ENCODE peak calls at places on chromosomes 1 and 21, in six cellular contexts. One of them, this sample, is unnamed.

GRCh38 chr1:90717665-90718410 is 736 bp upstream of the BARHL2 start:
- DNase-seq in Peyer's patch: no peak
- DNase-seq in mucosa of descending colon: peak; percentile 74
- DNase-seq in HCT116: no peak
- DNase-seq in Karpas-422: no peak
- DNase-seq in mesenchymal stem cell: peak; percentile 24
- DNase-seq in this sample: no peak

GRCh38 chr1:14597343-14598006 is 1.0 kb upstream of the KAZN start:
- DNase-seq in Peyer's patch: no peak
- DNase-seq in mucosa of descending colon: no peak
- DNase-seq in HCT116: no peak
- DNase-seq in Karpas-422: no peak
- DNase-seq in mesenchymal stem cell: no peak
- DNase-seq in this sample: no peak

GRCh38 chr21:31132574-31133242 is 94.4 kb upstream of the KRTAP19-8 start:
- DNase-seq in Peyer's patch: peak; percentile 35
- DNase-seq in mucosa of descending colon: no peak
- DNase-seq in HCT116: no peak
- DNase-seq in Karpas-422: no peak
- DNase-seq in mesenchymal stem cell: peak; percentile 29
- DNase-seq in this sample: no peak

GRCh38 chr1:209635850-209636249 is 16.4 kb downstream of the LAMB3 start:
- DNase-seq in Peyer's patch: no peak
- DNase-seq in mucosa of descending colon: no peak
- DNase-seq in HCT116: no peak
- DNase-seq in Karpas-422: no peak
- DNase-seq in mesenchymal stem cell: no peak
- DNase-seq in this sample: no peak

GRCh38 chr1:19872190-19872589 is 10.0 kb upstream of the OTUD3 start:
- DNase-seq in Peyer's patch: no peak
- DNase-seq in mucosa of descending colon: peak; percentile 86
- DNase-seq in HCT116: no peak
- DNase-seq in Karpas-422: no peak
- DNase-seq in mesenchymal stem cell: no peak
- DNase-seq in this sample: no peak

GRCh38 chr1:106292130-106292529 is 764.3 kb upstream of the PRMT6 start:
- DNase-seq in Peyer's patch: no peak
- DNase-seq in mucosa of descending colon: no peak
- DNase-seq in HCT116: no peak
- DNase-seq in Karpas-422: no peak
- DNase-seq in mesenchymal stem cell: no peak
- DNase-seq in this sample: no peak

GRCh38 chr1:165853528-165854075 is 26.2 kb downstream of the UCK2 start:
- DNase-seq in Peyer's patch: no peak
- DNase-seq in mucosa of descending colon: no peak
- DNase-seq in HCT116: no peak
- DNase-seq in Karpas-422: no peak
- DNase-seq in mesenchymal stem cell: no peak
- DNase-seq in this sample: no peak

GRCh38 chr1:208149213-208149612 is 95.0 kb downstream of the PLXNA2 start:
- DNase-seq in Peyer's patch: no peak
- DNase-seq in mucosa of descending colon: no peak
- DNase-seq in HCT116: no peak
- DNase-seq in Karpas-422: no peak
- DNase-seq in mesenchymal stem cell: no peak
- DNase-seq in this sample: no peak

GRCh38 chr21:38241029-38241740 is 15.6 kb upstream of the KCNJ15 start:
- DNase-seq in Peyer's patch: no peak
- DNase-seq in mucosa of descending colon: no peak
- DNase-seq in HCT116: no peak
- DNase-seq in Karpas-422: no peak
- DNase-seq in mesenchymal stem cell: no peak
- DNase-seq in this sample: no peak

GRCh38 chr1:32774950-32775634 is 42.1 kb downstream of the YARS1 start:
- DNase-seq in Peyer's patch: no peak
- DNase-seq in mucosa of descending colon: no peak
- DNase-seq in HCT116: no peak
- DNase-seq in Karpas-422: no peak
- DNase-seq in mesenchymal stem cell: peak; percentile 62
- DNase-seq in this sample: no peak

GRCh38 chr1:100506221-100506620 is 31.7 kb upstream of the GPR88 start:
- DNase-seq in Peyer's patch: no peak
- DNase-seq in mucosa of descending colon: no peak
- DNase-seq in HCT116: no peak
- DNase-seq in Karpas-422: no peak
- DNase-seq in mesenchymal stem cell: no peak
- DNase-seq in this sample: no peak

GRCh38 chr1:196877964-196878363 is 9.9 kb upstream of the CFHR4 start:
- DNase-seq in Peyer's patch: no peak
- DNase-seq in mucosa of descending colon: no peak
- DNase-seq in HCT116: no peak
- DNase-seq in Karpas-422: no peak
- DNase-seq in mesenchymal stem cell: peak; percentile 1
- DNase-seq in this sample: peak; percentile 43

GRCh38 chr21:45266518-45267389 is 20.9 kb downstream of the POFUT2 start:
- DNase-seq in Peyer's patch: peak; percentile 16
- DNase-seq in mucosa of descending colon: no peak
- DNase-seq in HCT116: no peak
- DNase-seq in Karpas-422: no peak
- DNase-seq in mesenchymal stem cell: peak; percentile 26
- DNase-seq in this sample: no peak

GRCh38 chr1:180837025-180837424 is 75.7 kb upstream of the KIAA1614 start:
- DNase-seq in Peyer's patch: no peak
- DNase-seq in mucosa of descending colon: no peak
- DNase-seq in HCT116: no peak
- DNase-seq in Karpas-422: no peak
- DNase-seq in mesenchymal stem cell: no peak
- DNase-seq in this sample: peak; percentile 32

GRCh38 chr1:167409183-167409582 is 109.1 kb downstream of the CD247 start:
- DNase-seq in Peyer's patch: no peak
- DNase-seq in mucosa of descending colon: no peak
- DNase-seq in HCT116: peak; percentile 8
- DNase-seq in Karpas-422: peak; percentile 81
- DNase-seq in mesenchymal stem cell: no peak
- DNase-seq in this sample: no peak

GRCh38 chr21:42061866-42062542 is 9.1 kb upstream of the UMODL1 start:
- DNase-seq in Peyer's patch: no peak
- DNase-seq in mucosa of descending colon: peak; percentile 28
- DNase-seq in HCT116: no peak
- DNase-seq in Karpas-422: peak; percentile 75
- DNase-seq in mesenchymal stem cell: no peak
- DNase-seq in this sample: no peak

GRCh38 chr1:24384251-24385090 is 29.1 kb downstream of the STPG1 start:
- DNase-seq in Peyer's patch: no peak
- DNase-seq in mucosa of descending colon: no peak
- DNase-seq in HCT116: no peak
- DNase-seq in Karpas-422: no peak
- DNase-seq in mesenchymal stem cell: peak; percentile 96
- DNase-seq in this sample: no peak

GRCh38 chr1:59705849-59706599 is 108.7 kb upstream of the HOOK1 start:
- DNase-seq in Peyer's patch: no peak
- DNase-seq in mucosa of descending colon: no peak
- DNase-seq in HCT116: no peak
- DNase-seq in Karpas-422: no peak
- DNase-seq in mesenchymal stem cell: peak; percentile 85
- DNase-seq in this sample: no peak

GRCh38 chr1:240414237-240414636 is 197.7 kb downstream of the GREM2 start:
- DNase-seq in Peyer's patch: no peak
- DNase-seq in mucosa of descending colon: no peak
- DNase-seq in HCT116: no peak
- DNase-seq in Karpas-422: no peak
- DNase-seq in mesenchymal stem cell: peak; percentile 30
- DNase-seq in this sample: no peak

GRCh38 chr21:42314616-42315295 is 453 bp downstream of the TFF3 start:
- DNase-seq in Peyer's patch: no peak
- DNase-seq in mucosa of descending colon: no peak
- DNase-seq in HCT116: no peak
- DNase-seq in Karpas-422: no peak
- DNase-seq in mesenchymal stem cell: no peak
- DNase-seq in this sample: no peak

GRCh38 chr1:17119744-17120482 is 662 bp upstream of the PADI2 start:
- DNase-seq in Peyer's patch: peak; percentile 27
- DNase-seq in mucosa of descending colon: peak; percentile 57
- DNase-seq in HCT116: no peak
- DNase-seq in Karpas-422: peak; percentile 73
- DNase-seq in mesenchymal stem cell: no peak
- DNase-seq in this sample: no peak

GRCh38 chr1:182149411-182149965 is 88.0 kb upstream of the ZNF648 start:
- DNase-seq in Peyer's patch: no peak
- DNase-seq in mucosa of descending colon: no peak
- DNase-seq in HCT116: no peak
- DNase-seq in Karpas-422: no peak
- DNase-seq in mesenchymal stem cell: peak; percentile 59
- DNase-seq in this sample: peak; percentile 46

GRCh38 chr1:247551716-247552115 is 2.8 kb downstream of the GCSAML start:
- DNase-seq in Peyer's patch: no peak
- DNase-seq in mucosa of descending colon: no peak
- DNase-seq in HCT116: no peak
- DNase-seq in Karpas-422: no peak
- DNase-seq in mesenchymal stem cell: peak; percentile 76
- DNase-seq in this sample: no peak

GRCh38 chr1:21289700-21290545 is at the start of gene ECE1:
- DNase-seq in Peyer's patch: peak; percentile 70
- DNase-seq in mucosa of descending colon: peak; percentile 76
- DNase-seq in HCT116: no peak
- DNase-seq in Karpas-422: peak; percentile 77
- DNase-seq in mesenchymal stem cell: peak; percentile 41
- DNase-seq in this sample: peak; percentile 22

GRCh38 chr1:15680131-15680530 is 4.0 kb upstream of the PLEKHM2 start:
- DNase-seq in Peyer's patch: no peak
- DNase-seq in mucosa of descending colon: no peak
- DNase-seq in HCT116: no peak
- DNase-seq in Karpas-422: no peak
- DNase-seq in mesenchymal stem cell: peak; percentile 65
- DNase-seq in this sample: no peak

GRCh38 chr1:1916882-1917281 is 1.8 kb downstream of the CALML6 start:
- DNase-seq in Peyer's patch: no peak
- DNase-seq in mucosa of descending colon: no peak
- DNase-seq in HCT116: no peak
- DNase-seq in Karpas-422: no peak
- DNase-seq in mesenchymal stem cell: no peak
- DNase-seq in this sample: no peak

GRCh38 chr1:1917304-1917976 is 1.6 kb downstream of the TMEM52 start:
- DNase-seq in Peyer's patch: no peak
- DNase-seq in mucosa of descending colon: no peak
- DNase-seq in HCT116: no peak
- DNase-seq in Karpas-422: no peak
- DNase-seq in mesenchymal stem cell: no peak
- DNase-seq in this sample: no peak

GRCh38 chr1:1918901-1919303 is at the start of gene TMEM52:
- DNase-seq in Peyer's patch: no peak
- DNase-seq in mucosa of descending colon: no peak
- DNase-seq in HCT116: no peak
- DNase-seq in Karpas-422: no peak
- DNase-seq in mesenchymal stem cell: no peak
- DNase-seq in this sample: no peak

GRCh38 chr1:1919304-1920056 is 401 bp upstream of the TMEM52 start:
- DNase-seq in Peyer's patch: peak; percentile 100
- DNase-seq in mucosa of descending colon: peak; percentile 100
- DNase-seq in HCT116: peak; percentile 97
- DNase-seq in Karpas-422: peak; percentile 100
- DNase-seq in mesenchymal stem cell: peak; percentile 95
- DNase-seq in this sample: peak; percentile 96

GRCh38 chr1:1917995-1918900 is 831 bp downstream of the TMEM52 start:
- DNase-seq in Peyer's patch: no peak
- DNase-seq in mucosa of descending colon: no peak
- DNase-seq in HCT116: no peak
- DNase-seq in Karpas-422: no peak
- DNase-seq in mesenchymal stem cell: no peak
- DNase-seq in this sample: no peak
- H3K4me1 ChIP-seq in Peyer's patch: peaks cover 8% of the 10 kb centered on the region
- H3K4me1 ChIP-seq in mucosa of descending colon: peaks cover 28% of the 10 kb centered on the region
- H3K4me1 ChIP-seq in HCT116: peaks cover 29% of the 10 kb centered on the region
- H3K4me1 ChIP-seq in Karpas-422: peaks cover 9% of the 10 kb centered on the region
- H3K4me1 ChIP-seq in mesenchymal stem cell: peaks cover 18% of the 10 kb centered on the region
- H3K4me1 ChIP-seq in this sample: peaks cover 30% of the 10 kb centered on the region

GRCh38 chr1:234529661-234530237 is 50.8 kb upstream of the TARBP1 start:
- DNase-seq in Peyer's patch: no peak
- DNase-seq in mucosa of descending colon: no peak
- DNase-seq in HCT116: no peak
- DNase-seq in Karpas-422: no peak
- DNase-seq in mesenchymal stem cell: no peak
- DNase-seq in this sample: no peak

GRCh38 chr1:234529095-234529494 is 50.1 kb upstream of the TARBP1 start:
- DNase-seq in Peyer's patch: no peak
- DNase-seq in mucosa of descending colon: no peak
- DNase-seq in HCT116: no peak
- DNase-seq in Karpas-422: no peak
- DNase-seq in mesenchymal stem cell: no peak
- DNase-seq in this sample: no peak

GRCh38 chr1:234532511-234532922 is 53.5 kb upstream of the TARBP1 start:
- DNase-seq in Peyer's patch: no peak
- DNase-seq in mucosa of descending colon: no peak
- DNase-seq in HCT116: no peak
- DNase-seq in Karpas-422: no peak
- DNase-seq in mesenchymal stem cell: no peak
- DNase-seq in this sample: no peak

GRCh38 chr1:234531181-234532132 is 52.5 kb upstream of the TARBP1 start:
- DNase-seq in Peyer's patch: no peak
- DNase-seq in mucosa of descending colon: peak; percentile 46
- DNase-seq in HCT116: no peak
- DNase-seq in Karpas-422: no peak
- DNase-seq in mesenchymal stem cell: peak; percentile 49
- DNase-seq in this sample: no peak

GRCh38 chr1:234530641-234531040 is 51.7 kb upstream of the TARBP1 start:
- DNase-seq in Peyer's patch: no peak
- DNase-seq in mucosa of descending colon: no peak
- DNase-seq in HCT116: no peak
- DNase-seq in Karpas-422: no peak
- DNase-seq in mesenchymal stem cell: no peak
- DNase-seq in this sample: no peak
- H3K4me1 ChIP-seq in Peyer's patch: no peaks in the 10 kb centered on the region
- H3K4me1 ChIP-seq in mucosa of descending colon: peaks cover 19% of the 10 kb centered on the region
- H3K4me1 ChIP-seq in HCT116: no peaks in the 10 kb centered on the region
- H3K4me1 ChIP-seq in Karpas-422: peaks cover under 1% of the 10 kb centered on the region
- H3K4me1 ChIP-seq in mesenchymal stem cell: peaks cover 9% of the 10 kb centered on the region
- H3K4me1 ChIP-seq in this sample: no peaks in the 10 kb centered on the region

DNA sequence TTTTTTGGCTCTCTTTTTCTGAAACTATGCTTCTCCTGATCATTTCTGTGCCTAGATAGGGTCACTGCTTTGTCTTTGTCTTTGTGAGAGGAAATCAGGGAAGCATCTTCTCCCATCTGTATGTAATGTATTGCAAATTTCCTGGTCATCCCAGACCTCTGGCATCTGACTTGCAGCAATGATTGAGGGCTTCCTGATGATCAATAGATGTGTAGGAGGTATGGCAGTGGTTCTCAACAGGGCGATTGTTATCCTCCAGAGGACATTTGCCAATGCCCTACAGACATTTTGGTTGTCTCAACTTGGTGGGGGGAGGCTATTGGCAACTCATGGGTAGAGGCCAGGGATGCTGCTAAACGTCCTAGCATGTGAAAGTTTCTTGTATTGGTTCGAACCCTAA is 64.8 kb downstream of the RGL1 start:
- DNase-seq in Peyer's patch: no peak
- DNase-seq in mucosa of descending colon: no peak
- DNase-seq in HCT116: no peak
- DNase-seq in Karpas-422: no peak
- DNase-seq in mesenchymal stem cell: no peak
- DNase-seq in this sample: no peak
- H3K4me1 ChIP-seq in Peyer's patch: no peaks in the 10 kb centered on the region
- H3K4me1 ChIP-seq in mucosa of descending colon: no peaks in the 10 kb centered on the region
- H3K4me1 ChIP-seq in HCT116: peaks cover 7% of the 10 kb centered on the region
- H3K4me1 ChIP-seq in Karpas-422: no peaks in the 10 kb centered on the region
- H3K4me1 ChIP-seq in mesenchymal stem cell: peaks cover 2% of the 10 kb centered on the region
- H3K4me1 ChIP-seq in this sample: no peaks in the 10 kb centered on the region

GRCh38 chr1:37035014-37035686 is 835 bp upstream of the GRIK3 start:
- DNase-seq in Peyer's patch: no peak
- DNase-seq in mucosa of descending colon: no peak
- DNase-seq in HCT116: no peak
- DNase-seq in Karpas-422: no peak
- DNase-seq in mesenchymal stem cell: no peak
- DNase-seq in this sample: no peak
- H3K4me1 ChIP-seq in Peyer's patch: no peaks in the 10 kb centered on the region
- H3K4me1 ChIP-seq in mucosa of descending colon: no peaks in the 10 kb centered on the region
- H3K4me1 ChIP-seq in HCT116: no peaks in the 10 kb centered on the region
- H3K4me1 ChIP-seq in Karpas-422: no peaks in the 10 kb centered on the region
- H3K4me1 ChIP-seq in mesenchymal stem cell: peaks cover 14% of the 10 kb centered on the region
- H3K4me1 ChIP-seq in this sample: peaks cover 51% of the 10 kb centered on the region